ENCODE peak calls at places on chromosome 3, in eight cellular contexts. One of them, this sample, is unnamed. For H3K9me3, the result is how much of the 10 kb centered on the place peaks cover.

GRCh38 chr3:10189557-10190374 is 25.0 kb downstream of the IRAK2 start:
- DNase-seq in suprapubic skin: peak
- DNase-seq in CD8-positive, alpha-beta T cell: peak
- DNase-seq in ovary: peak
- DNase-seq in lower lobe of right lung: peak
- DNase-seq in psoas muscle: peak
- DNase-seq in HCT116: no peak
- DNase-seq in lung: peak
- DNase-seq in this sample: peak

GRCh38 chr3:112514527-112515128 is 15.4 kb upstream of the BTLA start:
- DNase-seq in HCT116: no peak
- DNase-seq in suprapubic skin: no peak
- DNase-seq in ovary: no peak
- DNase-seq in psoas muscle: no peak
- DNase-seq in lower lobe of right lung: no peak
- DNase-seq in lung: no peak
- DNase-seq in CD8-positive, alpha-beta T cell: no peak
- DNase-seq in this sample: no peak

GRCh38 chr3:139689122-139689521 is 11.3 kb upstream of the NMNAT3 start:
- DNase-seq in HCT116: no peak
- DNase-seq in lung: no peak
- DNase-seq in psoas muscle: no peak
- DNase-seq in lower lobe of right lung: no peak
- DNase-seq in suprapubic skin: no peak
- DNase-seq in ovary: no peak
- DNase-seq in CD8-positive, alpha-beta T cell: no peak
- DNase-seq in this sample: no peak

GRCh38 chr3:13073042-13073906 is at the start of gene IQSEC1:
- DNase-seq in psoas muscle: peak
- DNase-seq in lung: no peak
- DNase-seq in HCT116: no peak
- DNase-seq in CD8-positive, alpha-beta T cell: peak
- DNase-seq in ovary: peak
- DNase-seq in suprapubic skin: no peak
- DNase-seq in lower lobe of right lung: peak
- DNase-seq in this sample: no peak

GRCh38 chr3:85007195-85008094 is 48.7 kb downstream of the CADM2 start:
- DNase-seq in lower lobe of right lung: no peak
- DNase-seq in psoas muscle: no peak
- DNase-seq in CD8-positive, alpha-beta T cell: no peak
- DNase-seq in lung: no peak
- DNase-seq in ovary: no peak
- DNase-seq in suprapubic skin: no peak
- DNase-seq in HCT116: no peak
- DNase-seq in this sample: no peak

GRCh38 chr3:123909785-123910184 is 25.7 kb upstream of the MYLK start:
- DNase-seq in ovary: no peak
- DNase-seq in lung: no peak
- DNase-seq in suprapubic skin: no peak
- DNase-seq in lower lobe of right lung: no peak
- DNase-seq in psoas muscle: no peak
- DNase-seq in HCT116: no peak
- DNase-seq in CD8-positive, alpha-beta T cell: no peak
- DNase-seq in this sample: no peak

GRCh38 chr3:29079358-29079757 is 201.5 kb upstream of the RBMS3 start:
- DNase-seq in lower lobe of right lung: no peak
- DNase-seq in ovary: no peak
- DNase-seq in suprapubic skin: no peak
- DNase-seq in psoas muscle: no peak
- DNase-seq in HCT116: no peak
- DNase-seq in lung: no peak
- DNase-seq in CD8-positive, alpha-beta T cell: no peak
- DNase-seq in this sample: no peak

GRCh38 chr3:136567599-136568188 is 184.5 kb downstream of the STAG1 start:
- DNase-seq in ovary: no peak
- DNase-seq in CD8-positive, alpha-beta T cell: no peak
- DNase-seq in psoas muscle: no peak
- DNase-seq in lung: no peak
- DNase-seq in suprapubic skin: no peak
- DNase-seq in HCT116: no peak
- DNase-seq in lower lobe of right lung: no peak
- DNase-seq in this sample: no peak

GRCh38 chr3:65930650-65931049 is 108.1 kb downstream of the MAGI1 start:
- DNase-seq in HCT116: no peak
- DNase-seq in suprapubic skin: no peak
- DNase-seq in ovary: no peak
- DNase-seq in lower lobe of right lung: no peak
- DNase-seq in CD8-positive, alpha-beta T cell: no peak
- DNase-seq in psoas muscle: no peak
- DNase-seq in lung: no peak
- DNase-seq in this sample: no peak

GRCh38 chr3:14494973-14495300 is 45.2 kb downstream of the GRIP2 start:
- DNase-seq in lower lobe of right lung: no peak
- DNase-seq in ovary: no peak
- DNase-seq in psoas muscle: no peak
- DNase-seq in CD8-positive, alpha-beta T cell: no peak
- DNase-seq in suprapubic skin: no peak
- DNase-seq in lung: no peak
- DNase-seq in HCT116: no peak
- DNase-seq in this sample: no peak

GRCh38 chr3:161420746-161421145 is 49.4 kb upstream of the SPTSSB start:
- DNase-seq in suprapubic skin: no peak
- DNase-seq in lung: no peak
- DNase-seq in CD8-positive, alpha-beta T cell: no peak
- DNase-seq in lower lobe of right lung: no peak
- DNase-seq in ovary: no peak
- DNase-seq in HCT116: no peak
- DNase-seq in psoas muscle: no peak
- DNase-seq in this sample: no peak

GRCh38 chr3:77320514-77320913 is 280.6 kb downstream of the ROBO2 start:
- DNase-seq in lung: no peak
- DNase-seq in psoas muscle: no peak
- DNase-seq in suprapubic skin: no peak
- DNase-seq in CD8-positive, alpha-beta T cell: no peak
- DNase-seq in HCT116: peak
- DNase-seq in lower lobe of right lung: no peak
- DNase-seq in ovary: no peak
- DNase-seq in this sample: no peak

GRCh38 chr3:45110185-45110833 is 35.9 kb downstream of the CDCP1 start:
- DNase-seq in suprapubic skin: no peak
- DNase-seq in HCT116: no peak
- DNase-seq in CD8-positive, alpha-beta T cell: peak
- DNase-seq in ovary: no peak
- DNase-seq in psoas muscle: no peak
- DNase-seq in lower lobe of right lung: no peak
- DNase-seq in lung: no peak
- DNase-seq in this sample: no peak

GRCh38 chr3:139718415-139718814 is 40.6 kb upstream of the NMNAT3 start:
- DNase-seq in suprapubic skin: no peak
- DNase-seq in ovary: peak
- DNase-seq in lung: no peak
- DNase-seq in lower lobe of right lung: no peak
- DNase-seq in HCT116: peak
- DNase-seq in CD8-positive, alpha-beta T cell: no peak
- DNase-seq in psoas muscle: peak
- DNase-seq in this sample: peak

GRCh38 chr3:187889106-187889505 is 143.8 kb upstream of the BCL6 start:
- DNase-seq in CD8-positive, alpha-beta T cell: no peak
- DNase-seq in psoas muscle: no peak
- DNase-seq in lower lobe of right lung: no peak
- DNase-seq in HCT116: no peak
- DNase-seq in ovary: no peak
- DNase-seq in suprapubic skin: no peak
- DNase-seq in lung: no peak
- DNase-seq in this sample: no peak

GRCh38 chr3:15822281-15822680 is 24.5 kb upstream of the ANKRD28 start:
- DNase-seq in CD8-positive, alpha-beta T cell: no peak
- DNase-seq in lung: no peak
- DNase-seq in HCT116: no peak
- DNase-seq in psoas muscle: no peak
- DNase-seq in ovary: no peak
- DNase-seq in lower lobe of right lung: no peak
- DNase-seq in suprapubic skin: no peak
- DNase-seq in this sample: no peak

DNA sequence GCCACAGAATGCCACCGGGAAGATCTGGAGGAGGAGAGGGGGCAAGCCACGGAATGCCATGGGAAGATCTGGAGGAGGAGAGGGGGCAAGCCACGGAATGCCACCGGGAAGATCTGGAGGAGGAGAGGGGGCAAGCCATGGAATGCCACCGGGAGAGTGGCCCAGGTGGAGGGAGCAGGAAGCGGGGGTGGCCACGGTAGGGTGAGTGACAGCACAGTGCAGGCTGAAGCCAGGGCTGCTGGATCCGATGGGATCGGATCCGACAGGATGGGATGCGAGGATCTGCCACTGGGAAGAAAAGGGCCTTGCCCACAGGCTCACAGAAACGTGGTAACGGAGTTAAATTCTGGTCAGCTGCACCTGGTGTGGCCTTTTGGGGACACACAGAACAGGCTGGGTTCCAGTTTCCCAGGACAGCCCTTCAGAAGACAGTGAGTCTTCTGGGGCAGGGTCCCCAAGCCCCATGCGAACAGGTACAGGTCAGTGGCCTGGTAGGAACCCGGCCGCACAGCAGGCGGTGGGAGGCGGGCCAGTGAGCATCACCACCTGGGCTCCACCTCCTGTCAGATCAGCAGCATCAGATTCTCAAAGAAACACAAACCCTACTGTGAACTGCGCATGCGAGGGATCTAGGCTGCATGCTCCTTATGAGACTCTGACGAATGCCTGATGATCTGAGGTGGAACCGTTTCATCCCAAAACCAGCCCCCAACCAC is 58.8 kb downstream of the XXYLT1 start:
- DNase-seq in lung: peak
- DNase-seq in CD8-positive, alpha-beta T cell: no peak
- DNase-seq in lower lobe of right lung: no peak
- DNase-seq in ovary: no peak
- DNase-seq in suprapubic skin: no peak
- DNase-seq in psoas muscle: no peak
- DNase-seq in HCT116: no peak
- DNase-seq in this sample: no peak
- H3K27ac ChIP-seq in lung: no peak
- H3K27ac ChIP-seq in CD8-positive, alpha-beta T cell: no peak
- H3K27ac ChIP-seq in lower lobe of right lung: no peak
- H3K27ac ChIP-seq in ovary: no peak
- H3K27ac ChIP-seq in suprapubic skin: no peak
- H3K27ac ChIP-seq in psoas muscle: no peak
- H3K27ac ChIP-seq in HCT116: no peak
- H3K27ac ChIP-seq in this sample: peak

DNA sequence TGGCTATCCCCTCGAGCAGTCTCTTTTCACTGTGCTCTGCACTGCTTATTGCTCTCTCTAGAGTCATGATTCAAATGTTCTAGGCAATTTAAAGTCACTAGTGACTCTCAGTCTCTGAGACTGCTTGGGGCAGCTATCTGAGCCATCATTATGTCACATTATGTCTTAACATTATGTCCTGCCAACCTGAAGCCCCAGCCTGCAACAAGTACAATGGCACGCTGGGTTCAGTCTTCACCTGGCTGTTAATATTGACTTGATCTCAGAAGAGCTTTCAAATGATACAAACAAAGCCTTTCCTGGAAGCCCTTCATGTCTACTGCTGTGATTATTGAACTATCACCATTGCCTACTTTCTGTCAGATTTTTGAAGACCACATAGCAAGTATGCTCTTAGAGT is 128.1 kb upstream of the GRM7 start:
- DNase-seq in suprapubic skin: no peak
- DNase-seq in lung: no peak
- DNase-seq in ovary: no peak
- DNase-seq in CD8-positive, alpha-beta T cell: no peak
- DNase-seq in lower lobe of right lung: no peak
- DNase-seq in HCT116: no peak
- DNase-seq in psoas muscle: no peak
- DNase-seq in this sample: no peak
- H3K9me3 ChIP-seq in suprapubic skin: under half
- H3K9me3 ChIP-seq in lung: under half
- H3K9me3 ChIP-seq in ovary: under half
- H3K9me3 ChIP-seq in CD8-positive, alpha-beta T cell: under half
- H3K9me3 ChIP-seq in lower lobe of right lung: under half
- H3K9me3 ChIP-seq in HCT116: under half
- H3K9me3 ChIP-seq in psoas muscle: under half
- H3K9me3 ChIP-seq in this sample: under half

DNA sequence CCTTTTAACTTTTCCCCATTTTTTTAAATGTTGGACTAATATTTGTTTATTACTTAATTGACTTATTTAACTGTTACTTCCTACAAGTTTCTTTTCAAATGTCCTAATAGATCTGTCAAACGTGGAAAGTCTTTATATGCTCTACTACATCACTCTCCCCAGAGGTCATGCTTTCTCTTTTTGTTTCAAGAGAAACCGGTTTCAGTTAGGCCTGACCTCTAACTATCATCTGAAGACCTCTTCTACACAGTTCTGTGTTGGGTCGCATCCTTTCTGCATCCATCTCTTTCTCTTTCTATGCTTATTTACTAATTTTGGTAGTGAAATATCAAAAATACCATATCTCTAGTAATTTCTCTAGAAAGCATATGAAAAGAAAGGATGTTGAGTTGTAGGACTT is 781.3 kb upstream of the ARPP21 start:
- DNase-seq in suprapubic skin: no peak
- DNase-seq in CD8-positive, alpha-beta T cell: no peak
- DNase-seq in ovary: no peak
- DNase-seq in HCT116: no peak
- DNase-seq in lung: no peak
- DNase-seq in lower lobe of right lung: no peak
- DNase-seq in psoas muscle: no peak
- DNase-seq in this sample: no peak
- H3K27ac ChIP-seq in suprapubic skin: no peak
- H3K27ac ChIP-seq in CD8-positive, alpha-beta T cell: no peak
- H3K27ac ChIP-seq in ovary: no peak
- H3K27ac ChIP-seq in HCT116: no peak
- H3K27ac ChIP-seq in lung: no peak
- H3K27ac ChIP-seq in lower lobe of right lung: no peak
- H3K27ac ChIP-seq in psoas muscle: no peak
- H3K27ac ChIP-seq in this sample: no peak

GRCh38 chr3:134527037-134527436 is 41.2 kb downstream of the CEP63 start:
- DNase-seq in HCT116: no peak
- DNase-seq in CD8-positive, alpha-beta T cell: no peak
- DNase-seq in lower lobe of right lung: no peak
- DNase-seq in psoas muscle: no peak
- DNase-seq in lung: no peak
- DNase-seq in ovary: no peak
- DNase-seq in suprapubic skin: no peak
- DNase-seq in this sample: no peak

GRCh38 chr3:134527538-134528186 is 41.8 kb downstream of the CEP63 start:
- DNase-seq in suprapubic skin: no peak
- DNase-seq in lung: no peak
- DNase-seq in CD8-positive, alpha-beta T cell: no peak
- DNase-seq in HCT116: no peak
- DNase-seq in lower lobe of right lung: no peak
- DNase-seq in ovary: no peak
- DNase-seq in psoas muscle: no peak
- DNase-seq in this sample: no peak

GRCh38 chr3:134525293-134525692 is 39.4 kb downstream of the CEP63 start:
- DNase-seq in ovary: no peak
- DNase-seq in lower lobe of right lung: no peak
- DNase-seq in lung: no peak
- DNase-seq in HCT116: no peak
- DNase-seq in CD8-positive, alpha-beta T cell: no peak
- DNase-seq in suprapubic skin: no peak
- DNase-seq in psoas muscle: no peak
- DNase-seq in this sample: no peak

GRCh38 chr3:134522541-134522940 is 36.7 kb downstream of the CEP63 start:
- DNase-seq in lung: no peak
- DNase-seq in ovary: no peak
- DNase-seq in CD8-positive, alpha-beta T cell: no peak
- DNase-seq in psoas muscle: no peak
- DNase-seq in suprapubic skin: no peak
- DNase-seq in HCT116: no peak
- DNase-seq in lower lobe of right lung: no peak
- DNase-seq in this sample: no peak

GRCh38 chr3:134526319-134526718 is 40.5 kb downstream of the CEP63 start:
- DNase-seq in CD8-positive, alpha-beta T cell: no peak
- DNase-seq in suprapubic skin: no peak
- DNase-seq in lower lobe of right lung: no peak
- DNase-seq in HCT116: no peak
- DNase-seq in ovary: no peak
- DNase-seq in lung: no peak
- DNase-seq in psoas muscle: no peak
- DNase-seq in this sample: no peak
- H3K9me3 ChIP-seq in CD8-positive, alpha-beta T cell: under half
- H3K9me3 ChIP-seq in suprapubic skin: under half
- H3K9me3 ChIP-seq in lower lobe of right lung: under half
- H3K9me3 ChIP-seq in HCT116: under half
- H3K9me3 ChIP-seq in ovary: under half
- H3K9me3 ChIP-seq in lung: under half
- H3K9me3 ChIP-seq in psoas muscle: under half
- H3K9me3 ChIP-seq in this sample: under half

This sample was measured in tibial nerve.